ENCODE peak calls at places on chromosomes 4 and X, in six cellular contexts. X is upper lobe of left lung, H is SJCRH30, I is NCI-H2081, U is NCI-H2171, K is choroid plexus epithelial cell. F is an unnamed sample.

GRCh38 chr4:123198706-123199105 is 197.9 kb upstream of the SPRY1 start:
- DNase-seq in X (no peak), U (no peak), K (peak), I (no peak), H (no peak), F (no peak)

GRCh38 chr4:41437264-41437566 is 100.7 kb upstream of the LIMCH1 start:
- DNase-seq in I (no peak), H (peak), X (no peak), K (no peak), U (no peak), F (no peak)

GRCh38 chrX:10032147-10032546 is 65.0 kb downstream of the CLDN34 start:
- DNase-seq in I (no peak), U (no peak), X (no peak), K (no peak), H (no peak), F (no peak)

GRCh38 chr4:113288257-113288656 is 238.8 kb downstream of the ANK2 start:
- DNase-seq in K (no peak), I (no peak), U (no peak), X (no peak), H (no peak), F (no peak)

GRCh38 chrX:75118296-75118695 is 37.8 kb downstream of the ABCB7 start:
- DNase-seq in H (no peak), U (no peak), K (no peak), X (no peak), I (no peak), F (no peak)

GRCh38 chr4:107718351-107718965 is 1.6 kb downstream of the PAPSS1 start:
- DNase-seq in I (no peak), X (no peak), K (no peak), U (no peak), H (no peak), F (no peak)

GRCh38 chrX:65690057-65690855 is 22.8 kb downstream of the MSN start:
- DNase-seq in X (no peak), I (no peak), K (peak), U (no peak), H (no peak), F (no peak)

GRCh38 chr4:92387459-92388069 is 83.8 kb downstream of the GRID2 start:
- DNase-seq in U (peak), I (peak), H (peak), X (no peak), K (peak), F (peak)

GRCh38 chrX:17017134-17017533 is 70.7 kb downstream of the REPS2 start:
- DNase-seq in K (no peak), I (no peak), H (no peak), X (no peak), U (no peak), F (no peak)

F was measured in DMS 273 treated with DMSO at 0.1 percent for 48 hours.